ENCODE peak calls at places on chromosomes 1 and 21, in six cellular contexts. G, Z, K, I, P and T are unnamed samples.

GRCh38 chr1:202351725-202352124 is 3.2 kb downstream of the PPP1R12B start:
- DNase-seq in G (peak), K (no peak), I (no peak), Z (no peak), P (no peak), T (no peak)

GRCh38 chr1:89906088-89906487 is 85.3 kb downstream of the LRRC8D start:
- DNase-seq in G (no peak), P (no peak), K (no peak), Z (no peak), I (no peak), T (no peak)

GRCh38 chr1:35030338-35031102 is 1.2 kb downstream of the ZMYM6 start:
- DNase-seq in Z (no peak), P (no peak), I (no peak), K (no peak), G (no peak), T (peak)

GRCh38 chr1:56099766-56100165 is 479.6 kb downstream of the PLPP3 start:
- DNase-seq in P (no peak), K (no peak), I (no peak), G (peak), Z (no peak), T (peak)

GRCh38 chr1:42957229-42957879 is 1.3 kb downstream of the SLC2A1 start:
- DNase-seq in Z (no peak), P (no peak), K (no peak), I (no peak), G (no peak), T (no peak)

GRCh38 chr1:228695015-228695955 is 40.0 kb upstream of the RHOU start:
- DNase-seq in P (no peak), K (no peak), I (no peak), Z (no peak), G (no peak), T (no peak)

GRCh38 chr1:10586125-10586524 is 111.4 kb downstream of the PEX14 start:
- DNase-seq in G (no peak), P (no peak), Z (no peak), K (no peak), I (no peak), T (no peak)

GRCh38 chr1:161196111-161196510 is 2.7 kb downstream of the ADAMTS4 start:
- DNase-seq in G (no peak), Z (no peak), P (no peak), K (no peak), I (no peak), T (no peak)

GRCh38 chr1:20073247-20073646 is 3.3 kb downstream of the PLA2G5 start:
- DNase-seq in Z (no peak), K (no peak), P (no peak), I (no peak), G (no peak), T (no peak)

GRCh38 chr1:48003741-48004503 is 6.7 kb upstream of the TRABD2B start:
- DNase-seq in K (no peak), I (peak), P (no peak), G (no peak), Z (peak), T (no peak)

GRCh38 chr1:182299728-182300581 is 91.6 kb downstream of the GLUL start:
- DNase-seq in Z (no peak), G (no peak), P (no peak), K (peak), I (no peak), T (no peak)

GRCh38 chr1:186059311-186059710 is 315.7 kb downstream of the TPR start:
- DNase-seq in P (no peak), G (peak), Z (no peak), K (no peak), I (no peak), T (no peak)

GRCh38 chr1:162663589-162664030 is 31.3 kb downstream of the DDR2 start:
- DNase-seq in P (no peak), G (peak), I (peak), Z (no peak), K (peak), T (peak)

GRCh38 chr1:173329747-173330146 is 122.6 kb upstream of the TNFSF4 start:
- DNase-seq in Z (no peak), G (peak), K (no peak), P (no peak), I (no peak), T (peak)

GRCh38 chr1:170623171-170623570 is 40.8 kb upstream of the PRRX1 start:
- DNase-seq in P (no peak), G (peak), Z (no peak), K (peak), I (no peak), T (peak)

GRCh38 chr1:61132176-61133047 is 50.1 kb downstream of the NFIA start:
- DNase-seq in P (no peak), K (no peak), I (no peak), G (peak), Z (no peak), T (no peak)

GRCh38 chr1:41738475-41738874 is 180.2 kb downstream of the HIVEP3 start:
- DNase-seq in K (no peak), I (no peak), P (no peak), Z (no peak), G (peak), T (no peak)

GRCh38 chr1:15706751-15707150 is 22.6 kb downstream of the PLEKHM2 start:
- DNase-seq in G (no peak), Z (no peak), I (no peak), P (no peak), K (no peak), T (no peak)

GRCh38 chr1:230574502-230574901 is 67.8 kb upstream of the COG2 start:
- DNase-seq in Z (no peak), K (no peak), G (no peak), I (no peak), P (no peak), T (no peak)
- H3K23ac ChIP-seq in Z (no peak), K (no peak), G (no peak), I (no peak), P (no peak), T (no peak)

DNA sequence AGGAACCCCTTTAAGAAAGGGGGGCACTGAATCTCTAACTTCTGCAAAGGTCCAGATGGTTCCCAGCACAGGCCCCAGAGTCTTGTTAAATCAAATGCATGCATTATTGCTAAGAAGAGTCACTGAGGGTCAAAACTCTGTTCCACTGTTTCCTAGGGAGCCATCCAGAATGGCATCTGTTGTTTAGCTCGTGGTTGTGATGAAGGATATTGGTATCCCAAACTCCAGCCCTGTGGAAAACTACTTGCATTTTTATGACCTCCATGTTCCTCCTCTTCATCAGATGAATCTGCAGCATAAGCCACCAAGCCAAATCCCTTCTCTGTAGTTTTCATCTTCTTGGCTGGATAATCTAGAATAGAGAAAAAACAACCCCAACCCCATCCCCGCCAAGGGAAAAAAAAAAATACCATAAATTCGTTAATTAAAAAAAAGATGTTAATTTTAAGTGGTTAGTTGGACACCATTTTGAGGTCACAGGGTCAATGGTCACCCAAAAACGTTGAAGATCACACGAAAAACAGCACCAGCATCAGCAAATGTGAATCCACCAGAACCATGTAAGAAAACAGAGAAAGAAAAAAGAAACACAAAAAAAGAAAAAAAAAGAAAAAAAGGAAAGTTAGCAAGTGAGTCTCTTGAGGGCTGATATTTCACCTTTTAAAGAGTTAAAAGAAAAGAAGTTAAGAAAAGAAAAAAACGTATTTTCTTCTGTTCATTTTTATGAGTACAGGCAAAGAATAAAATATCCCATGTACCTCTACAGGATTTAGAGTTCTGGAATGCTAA is 3.0 kb upstream of the RIT1 start:
- DNase-seq in I (no peak), K (no peak), Z (no peak), P (no peak), G (peak), T (peak)
- H4K8ac ChIP-seq in I (no peak), K (no peak), Z (no peak), P (no peak), G (peak), T (no peak)

DNA sequence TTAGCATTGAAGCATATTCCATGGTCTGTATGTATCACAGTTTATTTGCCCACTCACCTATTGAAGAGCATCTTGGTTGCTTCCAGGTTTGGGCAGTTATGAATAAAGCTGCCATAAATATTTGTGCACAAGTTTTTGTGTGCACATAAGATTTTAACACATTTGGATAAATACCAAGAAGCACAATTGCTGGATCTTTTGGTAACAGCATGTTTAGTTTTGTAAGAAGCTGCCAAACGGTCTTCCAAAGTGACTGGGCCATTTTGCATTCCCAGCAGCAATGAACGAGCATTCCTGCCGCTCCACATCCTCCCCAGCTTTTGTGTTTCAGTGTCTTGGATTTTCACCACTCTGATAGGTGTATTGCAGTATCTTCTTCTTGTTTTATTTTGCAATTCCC is 62.7 kb downstream of the PDE9A start:
- DNase-seq in G (no peak), I (no peak), P (no peak), Z (no peak), K (no peak), T (no peak)
- H3K23ac ChIP-seq in G (no peak), I (no peak), P (no peak), Z (no peak), K (no peak), T (no peak)

DNA sequence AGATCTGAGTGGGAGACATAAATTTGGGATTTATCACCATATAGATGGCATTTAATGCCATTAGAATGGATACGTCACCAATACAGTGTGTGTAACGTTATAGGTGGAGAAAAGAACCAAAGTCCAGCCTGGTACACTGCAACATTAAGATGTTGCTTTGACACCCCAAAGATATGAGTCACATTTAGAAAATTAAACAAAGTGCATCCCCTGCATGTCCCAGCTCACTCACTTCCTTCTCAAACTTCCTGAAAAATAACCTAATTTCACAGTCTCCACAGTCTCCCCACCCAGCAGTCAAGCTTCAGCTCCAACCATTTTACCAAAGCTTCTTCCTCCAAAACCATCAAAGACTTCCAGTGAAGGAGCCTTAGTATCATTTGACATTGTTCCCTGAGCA is 111.9 kb downstream of the OMA1 start:
- DNase-seq in K (no peak), G (no peak), I (no peak), Z (no peak), P (no peak), T (no peak)
- H4K8ac ChIP-seq in K (no peak), G (no peak), I (no peak), Z (no peak), P (no peak), T (no peak)

GRCh38 chr21:45478816-45479669 is 63.2 kb downstream of the SLC19A1 start:
- DNase-seq in P (no peak), K (no peak), Z (no peak), I (no peak), G (no peak), T (no peak)
- H3K23ac ChIP-seq in P (no peak), K (no peak), Z (no peak), I (peak), G (no peak), T (no peak)

GRCh38 chr1:181021155-181021554 is 1.5 kb downstream of the STX6 start:
- DNase-seq in G (no peak), P (no peak), K (no peak), I (no peak), Z (no peak), T (no peak)

GRCh38 chr1:181016563-181016962 is 6.1 kb downstream of the STX6 start:
- DNase-seq in Z (no peak), G (no peak), K (no peak), I (no peak), P (no peak), T (no peak)

GRCh38 chr1:181023265-181024057 is 791 bp upstream of the STX6 start:
- DNase-seq in I (no peak), G (no peak), K (no peak), P (no peak), Z (no peak), T (no peak)

GRCh38 chr1:181018901-181019681 is 3.6 kb downstream of the STX6 start:
- DNase-seq in I (no peak), K (no peak), P (no peak), G (no peak), Z (no peak), T (no peak)

DNA sequence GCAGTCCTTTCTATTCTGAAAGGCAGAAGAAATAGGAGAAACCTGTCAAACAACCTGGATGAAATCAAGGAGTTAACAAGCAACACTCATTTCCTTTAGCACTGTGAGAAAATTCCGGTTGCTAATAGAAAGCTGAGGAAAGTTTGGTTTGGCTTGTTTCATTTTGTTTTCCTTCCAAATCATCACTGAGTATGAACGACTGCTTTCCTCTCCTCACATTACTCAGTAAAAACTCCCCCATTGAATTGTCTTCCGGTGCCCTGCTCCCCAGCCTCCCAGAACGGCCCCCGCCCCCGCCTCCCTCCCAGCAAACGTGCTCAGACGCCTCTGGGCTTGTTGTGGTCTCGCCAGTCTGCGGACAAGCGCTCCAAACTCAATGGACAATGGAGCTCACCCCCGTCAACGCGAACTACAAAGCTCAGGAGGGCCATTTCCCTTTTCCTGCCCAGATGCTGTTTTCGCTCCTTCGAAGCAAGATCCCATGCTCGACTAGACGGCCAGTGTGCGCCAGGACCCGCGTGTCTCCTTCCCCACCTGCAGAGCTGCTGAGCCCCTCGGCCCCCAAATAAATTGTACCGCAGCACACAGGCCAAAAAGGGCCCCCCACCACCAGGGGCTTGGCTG is 747 bp downstream of the STX6 start:
- DNase-seq in I (peak), P (peak), G (peak), K (peak), Z (peak), T (peak)
- H4K8ac ChIP-seq in I (no peak), P (peak), G (peak), K (no peak), Z (no peak), T (peak)

GRCh38 chr1:169163059-169163458 is 56.6 kb downstream of the ATP1B1 start:
- DNase-seq in K (no peak), Z (no peak), G (peak), I (no peak), P (no peak), T (no peak)
- H3K23ac ChIP-seq in K (no peak), Z (no peak), G (no peak), I (no peak), P (no peak), T (no peak)